ENCODE peak calls at places on chromosomes 13 and 19, in four cellular contexts. One of them, this sample, is unnamed.

GRCh38 chr19:574658-575526 is 2.5 kb downstream of the BSG start:
- DNase-seq in K562: peak; percentile 74
- DNase-seq in HepG2: peak; percentile 35
- DNase-seq in GM12878: peak; percentile 28
- DNase-seq in this sample: no peak

GRCh38 chr19:5691930-5692784 is 2.1 kb downstream of the RPL36 start:
- DNase-seq in K562: no peak
- DNase-seq in HepG2: no peak
- DNase-seq in GM12878: no peak
- DNase-seq in this sample: no peak

GRCh38 chr19:35098413-35099049 is 17.1 kb upstream of the FXYD3 start:
- DNase-seq in GM12878: no peak
- DNase-seq in HepG2: no peak
- DNase-seq in K562: no peak
- DNase-seq in this sample: no peak

GRCh38 chr13:29654807-29655547 is 59.5 kb upstream of the SLC7A1 start:
- DNase-seq in HepG2: no peak
- DNase-seq in K562: no peak
- DNase-seq in GM12878: no peak
- DNase-seq in this sample: no peak

GRCh38 chr19:30555788-30556110 is 183.6 kb downstream of the ZNF536 start:
- DNase-seq in K562: no peak
- DNase-seq in GM12878: no peak
- DNase-seq in HepG2: no peak
- DNase-seq in this sample: no peak

GRCh38 chr13:48158915-48159314 is 64.0 kb upstream of the MED4 start:
- DNase-seq in K562: no peak
- DNase-seq in HepG2: no peak
- DNase-seq in GM12878: no peak
- DNase-seq in this sample: no peak

GRCh38 chr19:50646074-50646807 is 3.0 kb upstream of the C19orf81 start:
- DNase-seq in GM12878: no peak
- DNase-seq in HepG2: no peak
- DNase-seq in K562: peak; percentile 55
- DNase-seq in this sample: no peak

GRCh38 chr19:5186293-5187050 is 154.1 kb downstream of the PTPRS start:
- DNase-seq in K562: no peak
- DNase-seq in GM12878: no peak
- DNase-seq in HepG2: no peak
- DNase-seq in this sample: no peak

GRCh38 chr19:50252111-50252886 is 48.9 kb downstream of the MYH14 start:
- DNase-seq in GM12878: no peak
- DNase-seq in K562: peak; percentile 64
- DNase-seq in HepG2: no peak
- DNase-seq in this sample: peak; percentile 82

GRCh38 chr13:95391325-95391724 is 90.1 kb upstream of the ABCC4 start:
- DNase-seq in K562: no peak
- DNase-seq in HepG2: no peak
- DNase-seq in GM12878: no peak
- DNase-seq in this sample: no peak

GRCh38 chr19:54469496-54469934 is 3.6 kb downstream of the CDC42EP5 start:
- DNase-seq in GM12878: no peak
- DNase-seq in K562: peak; percentile 20
- DNase-seq in HepG2: no peak
- DNase-seq in this sample: no peak

GRCh38 chr19:30679286-30679685 is 307.1 kb downstream of the ZNF536 start:
- DNase-seq in K562: no peak
- DNase-seq in GM12878: no peak
- DNase-seq in HepG2: no peak
- DNase-seq in this sample: no peak

GRCh38 chr13:43732726-43733125 is 54.0 kb downstream of the ENOX1 start:
- DNase-seq in K562: no peak
- DNase-seq in HepG2: no peak
- DNase-seq in GM12878: no peak
- DNase-seq in this sample: no peak

GRCh38 chr19:16594131-16594586 is 21.9 kb upstream of the SLC35E1 start:
- DNase-seq in GM12878: no peak
- DNase-seq in HepG2: no peak
- DNase-seq in K562: no peak
- DNase-seq in this sample: no peak

GRCh38 chr13:38730332-38730731 is 43.5 kb downstream of the FREM2 start:
- DNase-seq in GM12878: no peak
- DNase-seq in HepG2: no peak
- DNase-seq in K562: no peak
- DNase-seq in this sample: no peak

GRCh38 chr19:36489920-36490415 is 607 bp upstream of the ZNF566 start:
- DNase-seq in HepG2: peak; percentile 94
- DNase-seq in K562: peak; percentile 84
- DNase-seq in GM12878: peak; percentile 73
- DNase-seq in this sample: peak; percentile 86

GRCh38 chr13:73394066-73394465 is 335.3 kb downstream of the KLF5 start:
- DNase-seq in K562: no peak
- DNase-seq in GM12878: no peak
- DNase-seq in HepG2: no peak
- DNase-seq in this sample: no peak

GRCh38 chr13:35888327-35888940 is 242.7 kb downstream of the DCLK1 start:
- DNase-seq in HepG2: no peak
- DNase-seq in K562: no peak
- DNase-seq in GM12878: no peak
- DNase-seq in this sample: no peak

GRCh38 chr13:110559429-110559943 is 2.0 kb downstream of the RAB20 start:
- DNase-seq in HepG2: no peak
- DNase-seq in GM12878: no peak
- DNase-seq in K562: no peak
- DNase-seq in this sample: no peak
- TF ChIP-seq CREM in HepG2: no peak
- TF ChIP-seq CREM in GM12878: no peak
- TF ChIP-seq CREM in K562: no peak
- TF ChIP-seq CREM in this sample: no peak

GRCh38 chr13:113669871-113670341 is 2.9 kb downstream of the GRK1 start:
- DNase-seq in GM12878: no peak
- DNase-seq in HepG2: no peak
- DNase-seq in K562: no peak
- DNase-seq in this sample: peak; percentile 14
- TF ChIP-seq MAX in GM12878: no peak
- TF ChIP-seq MAX in HepG2: no peak
- TF ChIP-seq MAX in K562: no peak
- TF ChIP-seq MAX in this sample: no peak

DNA sequence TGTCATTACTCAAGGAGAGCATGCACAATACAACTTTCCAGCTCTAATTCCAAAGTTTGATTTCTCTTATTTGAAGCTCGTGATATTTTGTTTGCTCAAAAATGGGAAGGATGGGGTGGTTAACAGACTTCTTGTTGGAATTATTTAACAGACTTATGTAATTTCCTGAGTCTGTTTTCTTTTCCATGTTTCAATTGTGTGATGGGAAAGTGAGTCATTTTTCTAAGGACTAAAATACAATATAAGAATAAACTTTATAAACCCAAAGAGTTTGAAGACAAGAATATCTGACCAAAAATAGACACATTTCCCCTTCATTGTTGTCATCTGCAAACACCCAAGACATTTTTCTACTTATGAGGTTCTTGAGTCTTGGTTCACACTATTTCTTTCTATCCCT is 211.8 kb upstream of the SLITRK5 start:
- DNase-seq in HepG2: no peak
- DNase-seq in K562: no peak
- DNase-seq in GM12878: no peak
- DNase-seq in this sample: no peak
- TF ChIP-seq CREM in HepG2: no peak
- TF ChIP-seq CREM in K562: no peak
- TF ChIP-seq CREM in GM12878: no peak
- TF ChIP-seq CREM in this sample: no peak

DNA sequence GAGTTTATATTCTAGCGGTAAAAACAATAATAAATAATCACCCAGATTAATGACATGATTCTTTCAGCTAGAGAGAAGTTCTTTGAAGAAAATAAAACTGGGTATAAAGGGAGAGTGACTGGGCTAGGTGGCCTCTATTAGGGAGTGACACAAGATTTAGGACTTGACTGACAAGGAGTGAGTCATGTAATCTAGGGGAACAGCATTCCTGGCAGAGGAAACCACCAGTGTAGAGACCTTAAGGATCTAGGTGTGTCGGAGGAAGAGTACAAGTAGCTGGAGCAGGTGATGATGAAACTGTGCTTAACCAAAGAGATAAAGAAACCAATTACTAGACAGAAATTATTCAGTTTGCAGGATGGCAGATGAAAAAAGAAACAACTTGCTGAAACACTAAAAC is 248.0 kb downstream of the RFC3 start:
- DNase-seq in GM12878: no peak
- DNase-seq in K562: no peak
- DNase-seq in HepG2: no peak
- DNase-seq in this sample: no peak
- TF ChIP-seq MAX in GM12878: no peak
- TF ChIP-seq MAX in K562: no peak
- TF ChIP-seq MAX in HepG2: no peak
- TF ChIP-seq MAX in this sample: no peak

DNA sequence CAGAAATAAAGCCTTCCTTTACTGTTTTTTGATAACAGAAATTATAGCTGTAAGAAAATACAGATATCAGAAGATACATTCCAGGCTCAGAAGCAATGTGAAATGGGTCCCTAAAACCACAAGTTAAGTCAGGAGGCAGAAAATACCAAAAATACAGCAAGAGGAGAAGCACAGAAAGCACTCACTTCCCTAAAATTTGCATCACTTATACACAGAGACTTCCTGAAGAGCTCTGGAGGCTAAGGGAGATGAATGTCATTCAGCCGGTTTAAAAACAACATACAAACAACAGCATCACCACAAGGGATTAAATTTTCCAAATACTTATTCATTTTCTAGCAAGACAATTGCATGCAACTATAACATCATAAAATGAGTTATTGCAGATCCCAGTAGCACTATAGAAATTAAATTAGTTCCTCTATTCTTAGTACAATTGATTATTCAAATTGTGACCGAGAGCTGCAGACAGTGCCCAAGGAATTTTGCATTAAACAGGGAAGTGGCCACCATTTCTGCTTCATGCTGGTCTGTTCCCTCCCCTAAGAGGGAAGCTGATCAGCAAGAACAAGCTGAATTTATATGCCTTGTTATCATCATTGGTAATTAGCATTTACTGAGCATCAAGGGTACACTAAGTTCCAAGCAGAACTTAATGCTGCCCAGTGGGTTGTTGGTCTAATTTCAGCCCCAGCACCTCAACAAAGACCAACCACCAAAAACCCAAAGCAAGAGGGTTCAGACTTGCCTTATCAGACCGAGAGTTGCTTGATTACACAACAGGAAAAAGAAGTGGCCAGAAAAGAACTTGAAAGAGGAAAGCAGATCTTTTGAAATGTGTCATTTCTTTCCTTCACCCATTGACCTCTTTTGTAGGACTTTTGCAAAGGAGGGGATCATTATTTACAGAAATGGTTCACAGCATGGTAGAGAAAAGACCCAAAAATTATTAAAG is 140.7 kb downstream of the KCTD12 start:
- DNase-seq in HepG2: no peak
- DNase-seq in GM12878: peak; percentile 59
- DNase-seq in K562: no peak
- DNase-seq in this sample: no peak
- TF ChIP-seq CREM in HepG2: no peak
- TF ChIP-seq CREM in GM12878: peak; percentile 73
- TF ChIP-seq CREM in K562: no peak
- TF ChIP-seq CREM in this sample: no peak

GRCh38 chr19:42253245-42254082 is 1.5 kb downstream of the ERF start:
- DNase-seq in GM12878: no peak
- DNase-seq in HepG2: peak; percentile 59
- DNase-seq in K562: peak; percentile 87
- DNase-seq in this sample: peak; percentile 77

GRCh38 chr19:42254083-42254849 is 662 bp downstream of the ERF start:
- DNase-seq in HepG2: peak; percentile 76
- DNase-seq in GM12878: no peak
- DNase-seq in K562: peak; percentile 71
- DNase-seq in this sample: peak; percentile 80

GRCh38 chr19:42252365-42253244 is 2.3 kb downstream of the ERF start:
- DNase-seq in HepG2: no peak
- DNase-seq in GM12878: no peak
- DNase-seq in K562: no peak
- DNase-seq in this sample: no peak

GRCh38 chr19:42254850-42255765 is at the start of gene ERF:
- DNase-seq in K562: peak; percentile 91
- DNase-seq in HepG2: peak; percentile 74
- DNase-seq in GM12878: peak; percentile 45
- DNase-seq in this sample: peak; percentile 88

GRCh38 chr19:42255766-42256750 is 1.1 kb upstream of the ERF start:
- DNase-seq in K562: no peak
- DNase-seq in GM12878: no peak
- DNase-seq in HepG2: no peak
- DNase-seq in this sample: no peak
- TF ChIP-seq MAX in K562: no peak
- TF ChIP-seq MAX in GM12878: no peak
- TF ChIP-seq MAX in HepG2: no peak
- TF ChIP-seq MAX in this sample: no peak

This sample was measured in WTC11.